ENCODE peak calls at places on chromosomes 16 and 17, in four cellular contexts. S, Y, A and L are unnamed samples.

GRCh38 chr17:4604111-4604644 is 19.8 kb downstream of the SMTNL2 start:
- DNase-seq in Y (peak), A (no peak), S (no peak), L (no peak)

GRCh38 chr17:73343168-73343634 is 31.4 kb upstream of the CDC42EP4 start:
- DNase-seq in Y (peak), A (peak), S (no peak), L (no peak)

GRCh38 chr17:43129671-43130010 is 4.5 kb upstream of the BRCA1 start:
- DNase-seq in Y (no peak), S (no peak), A (no peak), L (no peak)

GRCh38 chr16:57485091-57485915 is 990 bp downstream of the DOK4 start:
- DNase-seq in S (no peak), Y (no peak), A (no peak), L (no peak)

GRCh38 chr16:3467920-3468319 is 24.4 kb downstream of the NAA60 start:
- DNase-seq in A (no peak), S (no peak), Y (no peak), L (no peak)

GRCh38 chr16:85524630-85525463 is 88.3 kb upstream of the GSE1 start:
- DNase-seq in A (no peak), Y (peak), S (no peak), L (peak)

GRCh38 chr17:77208856-77209255 is 68.1 kb downstream of the SEC14L1 start:
- DNase-seq in Y (no peak), S (no peak), A (no peak), L (no peak)

GRCh38 chr17:39863918-39864746 is at the start of gene IKZF3:
- DNase-seq in S (no peak), Y (peak), A (peak), L (peak)

GRCh38 chr16:22665048-22665797 is 148.7 kb upstream of the HS3ST2 start:
- DNase-seq in A (no peak), Y (no peak), S (no peak), L (no peak)

GRCh38 chr17:43314582-43314981 is 80.8 kb upstream of the RNU2-1 start:
- DNase-seq in S (no peak), A (no peak), Y (no peak), L (no peak)

GRCh38 chr17:7045492-7046126 is 1.7 kb upstream of the SLC16A11 start:
- DNase-seq in S (peak), A (no peak), Y (peak), L (peak)

GRCh38 chr17:79799538-79800324 is 2.9 kb upstream of the CBX8 start:
- DNase-seq in A (no peak), S (no peak), Y (no peak), L (no peak)

GRCh38 chr16:11359370-11359769 is 14.1 kb downstream of the RMI2 start:
- DNase-seq in A (no peak), S (no peak), Y (no peak), L (no peak)

GRCh38 chr17:78474631-78475146 is 96.2 kb downstream of the PGS1 start:
- DNase-seq in A (no peak), Y (no peak), S (peak), L (no peak)
- TF ChIP-seq FOXM1 in A (no peak), Y (no peak), S (no peak), L (no peak)

GRCh38 chr17:54029196-54029595 is 206.5 kb downstream of the KIF2B start:
- DNase-seq in S (no peak), A (no peak), Y (no peak), L (no peak)
- TF ChIP-seq EP300 in S (no peak), A (no peak), Y (no peak), L (no peak)

GRCh38 chr17:9227819-9228407 is 206.6 kb downstream of the NTN1 start:
- DNase-seq in A (no peak), S (no peak), Y (no peak), L (no peak)
- TF ChIP-seq FOXM1 in A (no peak), S (no peak), Y (no peak), L (no peak)

DNA sequence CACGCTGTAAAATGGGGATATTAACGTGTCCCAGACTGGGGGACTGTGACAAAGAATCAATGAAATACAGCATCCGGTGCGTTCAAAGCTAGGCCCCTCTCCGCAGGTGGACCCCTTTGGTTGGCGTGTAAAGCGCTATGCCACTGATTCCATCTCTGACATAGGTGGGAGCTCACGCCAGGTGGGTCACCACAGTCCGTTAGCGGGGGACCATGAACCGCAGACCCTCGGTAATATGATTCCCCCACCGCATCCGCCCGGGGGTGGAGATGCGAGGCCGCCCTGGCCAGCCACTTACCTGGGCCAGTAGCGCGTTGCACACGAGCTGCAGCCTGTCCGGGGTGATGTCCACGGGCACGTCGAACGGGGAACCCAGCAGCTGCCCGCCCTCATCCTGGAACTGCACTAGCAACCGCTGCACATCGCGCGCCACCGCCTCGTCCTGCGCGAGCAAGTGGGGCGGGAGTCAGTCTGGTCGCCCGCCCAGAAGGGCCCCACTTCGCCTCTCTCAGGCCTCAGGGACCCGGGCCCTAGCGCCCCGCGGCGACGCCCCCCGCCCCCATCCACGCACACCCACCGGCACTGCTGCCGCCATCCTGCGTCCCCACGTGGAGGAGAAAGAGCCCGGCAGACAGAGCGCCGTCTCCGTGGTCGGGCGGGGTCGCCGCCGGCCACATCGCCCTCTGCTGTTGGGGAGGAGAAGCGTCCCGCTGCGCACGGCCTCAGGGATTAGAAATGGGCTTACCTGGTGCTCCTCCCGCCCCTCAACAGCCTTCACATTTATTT is at the start of gene NLE1:
- DNase-seq in S (peak), A (peak), Y (peak), L (peak)
- TF ChIP-seq EP300 in S (no peak), A (no peak), Y (peak), L (no peak)

DNA sequence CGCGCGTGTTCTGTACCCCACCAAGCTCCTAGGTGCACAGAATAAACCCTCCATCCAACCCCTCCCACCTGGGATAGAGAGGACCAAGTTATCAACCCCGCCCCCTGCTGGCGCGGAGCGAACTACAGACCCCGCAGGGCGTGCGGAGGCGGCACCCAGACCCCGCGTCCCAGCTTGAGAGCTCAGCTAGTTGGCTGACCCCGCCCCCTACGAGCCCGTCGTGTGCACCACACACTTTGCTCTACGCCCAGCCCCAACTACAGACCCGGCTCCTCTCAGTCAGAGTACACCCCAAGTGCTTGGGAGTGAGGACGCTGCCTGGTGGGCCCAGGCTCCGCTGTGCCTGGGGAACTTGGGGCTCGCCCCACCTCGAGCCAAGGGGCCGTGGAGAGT is 1.5 kb downstream of the GRIN2A start:
- DNase-seq in A (peak), S (no peak), Y (peak), L (peak)
- TF ChIP-seq FOXM1 in A (no peak), S (no peak), Y (no peak), L (no peak)